ENCODE peak calls at places on chromosome X, in four cellular contexts. D is testis, F is esophagus squamous epithelium, Y is A549. O is an unnamed sample.

GRCh38 chrX:74343970-74344622 is 40.1 kb downstream of the ZCCHC13 start:
- DNase-seq in F (no peak), Y (peak), D (peak), O (peak)

GRCh38 chrX:100687128-100687527 is 43.1 kb downstream of the SRPX2 start:
- DNase-seq in Y (no peak), F (no peak), D (no peak), O (peak)

GRCh38 chrX:70527053-70527452 is 82.4 kb downstream of the DLG3 start:
- DNase-seq in Y (peak), D (no peak), F (no peak), O (no peak)

GRCh38 chrX:154019633-154020499 is at the start of gene IRAK1:
- DNase-seq in D (no peak), F (no peak), Y (peak), O (peak)

GRCh38 chrX:1609311-1609710 is 5.5 kb upstream of the ASMT start:
- DNase-seq in D (no peak), F (no peak), Y (no peak), O (no peak)

GRCh38 chrX:130772313-130773140 is 130.5 kb downstream of the ENOX2 start:
- DNase-seq in F (no peak), Y (peak), D (no peak), O (no peak)

GRCh38 chrX:27890611-27891010 is 82.8 kb downstream of the MAGEB10 start:
- DNase-seq in F (no peak), Y (peak), D (no peak), O (no peak)

GRCh38 chrX:13622565-13622964 is 30.4 kb upstream of the TCEANC start:
- DNase-seq in D (no peak), F (no peak), Y (no peak), O (no peak)

GRCh38 chrX:134734343-134735001 is 76.2 kb upstream of the PLAC1 start:
- DNase-seq in D (peak), F (no peak), Y (no peak), O (no peak)

GRCh38 chrX:18889982-18890381 is 93.9 kb downstream of the PHKA2 start:
- DNase-seq in D (no peak), F (no peak), Y (no peak), O (no peak)

GRCh38 chrX:124529786-124530185 is 183.4 kb downstream of the SH2D1A start:
- DNase-seq in Y (no peak), D (no peak), F (no peak), O (no peak)

GRCh38 chrX:2614911-2615310 is 76.2 kb upstream of the CD99 start:
- DNase-seq in F (no peak), Y (peak), D (no peak), O (no peak)

GRCh38 chrX:133394765-133395164 is 20.5 kb downstream of the GPC4 start:
- DNase-seq in Y (no peak), F (no peak), D (no peak), O (no peak)

GRCh38 chrX:45699158-45699557 is 498.5 kb upstream of the DIPK2B start:
- DNase-seq in Y (no peak), D (no peak), F (no peak), O (no peak)

GRCh38 chrX:15664487-15665444 is at the start of gene CLTRN:
- DNase-seq in D (no peak), Y (peak), F (no peak), O (no peak)

GRCh38 chrX:640641-641040 is 10.1 kb downstream of the SHOX start:
- DNase-seq in Y (no peak), F (no peak), D (no peak), O (no peak)

GRCh38 chrX:130136497-130136896 is 26.2 kb upstream of the ELF4 start:
- DNase-seq in Y (no peak), F (no peak), D (no peak), O (no peak)

GRCh38 chrX:70025464-70025863 is 24.3 kb downstream of the AWAT2 start:
- DNase-seq in D (no peak), Y (no peak), F (no peak), O (no peak)

GRCh38 chrX:100830547-100830946 is 10.4 kb downstream of the CSTF2 start:
- DNase-seq in F (no peak), D (no peak), Y (no peak), O (no peak)

GRCh38 chrX:120281021-120281624 is 30.1 kb downstream of the TMEM255A start:
- DNase-seq in Y (no peak), F (no peak), D (no peak), O (no peak)

GRCh38 chrX:110665636-110666035 is 130.0 kb downstream of the CHRDL1 start:
- DNase-seq in D (peak), F (no peak), Y (peak), O (peak)

GRCh38 chrX:39998636-39999406 is 98.9 kb downstream of the BCOR start:
- DNase-seq in Y (no peak), F (no peak), D (no peak), O (no peak)

GRCh38 chrX:30308263-30309138 is 689 bp downstream of the NR0B1 start:
- DNase-seq in D (peak), F (no peak), Y (peak), O (no peak)

GRCh38 chrX:10098235-10098819 is 58.4 kb upstream of the CLCN4 start:
- DNase-seq in D (no peak), Y (no peak), F (no peak), O (peak)

GRCh38 chrX:29941292-29941691 is 274.1 kb upstream of the MAGEB2 start:
- DNase-seq in Y (no peak), F (no peak), D (no peak), O (no peak)

GRCh38 chrX:100098660-100099375 is 311.3 kb downstream of the PCDH19 start:
- DNase-seq in Y (no peak), F (no peak), D (no peak), O (no peak)

GRCh38 chrX:19906293-19906692 is 18.9 kb upstream of the SH3KBP1 start:
- DNase-seq in F (no peak), D (no peak), Y (peak), O (peak)

GRCh38 chrX:129613596-129613995 is 41.2 kb downstream of the APLN start:
- DNase-seq in F (no peak), Y (no peak), D (no peak), O (no peak)

GRCh38 chrX:120271218-120271617 is 20.6 kb downstream of the ZBTB33 start:
- DNase-seq in D (no peak), F (no peak), Y (no peak), O (no peak)

GRCh38 chrX:47218920-47219815 is 687 bp downstream of the CDK16 start:
- DNase-seq in D (peak), F (no peak), Y (peak), O (peak)

GRCh38 chrX:148942754-148943153 is 442.3 kb downstream of the AFF2 start:
- DNase-seq in F (no peak), Y (no peak), D (no peak), O (no peak)

GRCh38 chrX:134803060-134803459 is 144.8 kb upstream of the PLAC1 start:
- DNase-seq in F (no peak), D (no peak), Y (no peak), O (no peak)

GRCh38 chrX:63920875-63921274 is 135.9 kb upstream of the ARHGEF9 start:
- DNase-seq in D (no peak), F (no peak), Y (no peak), O (peak)

GRCh38 chrX:46704767-46705386 is 54.0 kb downstream of the SLC9A7 start:
- DNase-seq in Y (no peak), F (no peak), D (no peak), O (no peak)

GRCh38 chrX:112818114-112819012 is 22.3 kb downstream of the AMOT start:
- DNase-seq in Y (no peak), F (no peak), D (peak), O (no peak)

GRCh38 chrX:112816908-112817307 is 23.7 kb downstream of the AMOT start:
- DNase-seq in F (no peak), Y (no peak), D (no peak), O (no peak)

GRCh38 chrX:112820364-112821308 is 20.0 kb downstream of the AMOT start:
- DNase-seq in D (no peak), F (no peak), Y (no peak), O (no peak)

GRCh38 chrX:112819013-112819635 is 21.5 kb downstream of the AMOT start:
- DNase-seq in Y (no peak), F (no peak), D (no peak), O (no peak)

GRCh38 chrX:112819813-112820212 is 20.8 kb downstream of the AMOT start:
- DNase-seq in F (no peak), Y (no peak), D (no peak), O (no peak)
- H3K27ac ChIP-seq in F (no peak), Y (no peak), D (no peak), O (no peak)

GRCh38 chrX:147476008-147476407 is 435.7 kb upstream of the FMR1 start:
- DNase-seq in Y (peak), F (no peak), D (peak), O (peak)
- TF ChIP-seq CTCF in Y (peak), F (no peak), D (no peak), O (peak)

GRCh38 chrX:136198678-136199243 is 51.4 kb downstream of the FHL1 start:
- DNase-seq in Y (no peak), D (no peak), F (no peak), O (no peak)

GRCh38 chrX:136199365-136199764 is 51.8 kb downstream of the MAP7D3 start:
- DNase-seq in Y (no peak), F (no peak), D (no peak), O (no peak)

GRCh38 chrX:136200466-136200865 is 50.7 kb downstream of the MAP7D3 start:
- DNase-seq in D (no peak), Y (peak), F (no peak), O (peak)

GRCh38 chrX:136196691-136197155 is 49.4 kb downstream of the FHL1 start:
- DNase-seq in D (no peak), F (no peak), Y (no peak), O (no peak)

GRCh38 chrX:136198010-136198409 is 50.7 kb downstream of the FHL1 start:
- DNase-seq in F (no peak), Y (no peak), D (no peak), O (no peak)
- H3K27ac ChIP-seq in F (peak), Y (no peak), D (no peak), O (no peak)

GRCh38 chrX:41665676-41666075 is 23.1 kb upstream of the GPR34 start:
- DNase-seq in Y (no peak), D (no peak), F (no peak), O (no peak)
- TF ChIP-seq CTCF in Y (no peak), D (no peak), F (no peak), O (no peak)

GRCh38 chrX:16971694-16972093 is 25.2 kb downstream of the REPS2 start:
- DNase-seq in F (no peak), D (no peak), Y (no peak), O (no peak)

GRCh38 chrX:16966745-16967144 is 20.3 kb downstream of the REPS2 start:
- DNase-seq in D (no peak), F (no peak), Y (no peak), O (no peak)

GRCh38 chrX:16975233-16975632 is 28.8 kb downstream of the REPS2 start:
- DNase-seq in Y (no peak), F (no peak), D (no peak), O (peak)

GRCh38 chrX:16970977-16971376 is 24.5 kb downstream of the REPS2 start:
- DNase-seq in F (no peak), Y (no peak), D (no peak), O (no peak)
- H3K27ac ChIP-seq in F (no peak), Y (no peak), D (no peak), O (no peak)

DNA sequence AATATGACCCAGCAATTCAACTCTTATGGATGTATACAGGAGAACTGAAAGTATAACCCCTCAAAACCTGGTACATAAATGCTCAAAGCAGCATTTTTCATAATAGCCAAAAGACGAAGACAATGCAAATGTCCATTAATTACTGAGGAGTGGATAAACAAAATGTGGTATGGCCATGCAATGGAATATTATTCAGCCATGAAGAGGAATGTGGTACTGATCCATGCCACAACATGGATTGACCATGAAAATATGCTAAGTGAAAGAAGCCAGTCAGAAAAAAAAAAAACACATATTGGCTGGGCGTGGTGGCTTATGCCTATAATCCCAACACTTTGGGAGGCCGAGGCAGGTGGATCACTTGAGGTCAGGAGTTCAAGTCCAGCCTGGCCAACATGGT is 74.5 kb upstream of the PLS3 start:
- DNase-seq in D (no peak), Y (no peak), F (no peak), O (no peak)
- TF ChIP-seq CTCF in D (no peak), Y (no peak), F (no peak), O (no peak)

O was measured in MM.1S.